ENCODE peak calls at places on chromosomes 7 and 10, in five cellular contexts. V is central memory CD4-positive, alpha-beta T cell; Z is T-helper 9 cell; M is A549; T is stimulated activated CD8-positive, alpha-beta memory T cell treated with anti-CD3 and anti-CD28 coated beads, Interleukin-15, amount 100 ng/mL, for 1 hour. L is an unnamed sample.

GRCh38 chr10:7007575-7008190 is 403.2 kb downstream of the SFMBT2 start:
- DNase-seq in V (no peak), Z (no peak), T (no peak), M (no peak), L (no peak)

GRCh38 chr10:69449841-69450240 is 1.4 kb upstream of the TSPAN15 start:
- DNase-seq in M (peak), V (peak), T (peak), Z (peak), L (peak)

GRCh38 chr10:131760416-131761166 is 140.2 kb upstream of the PPP2R2D start:
- DNase-seq in T (no peak), M (no peak), V (no peak), Z (no peak), L (no peak)

GRCh38 chr10:100965820-100966219 is 3.5 kb upstream of the SEMA4G start:
- DNase-seq in M (no peak), V (no peak), T (no peak), Z (no peak), L (no peak)

GRCh38 chr10:94129393-94130130 is 135.8 kb downstream of the PLCE1 start:
- DNase-seq in T (no peak), M (peak), Z (no peak), V (no peak), L (peak)

GRCh38 chr10:114905450-114905849 is 32.5 kb upstream of the TRUB1 start:
- DNase-seq in Z (no peak), T (no peak), M (peak), V (no peak), L (peak)

GRCh38 chr7:23715099-23715498 is 5.1 kb downstream of the STK31 start:
- DNase-seq in T (no peak), M (no peak), Z (no peak), V (no peak), L (no peak)

GRCh38 chr7:123846217-123846891 is 1.4 kb downstream of the HYAL4 start:
- DNase-seq in T (no peak), Z (no peak), M (peak), V (no peak), L (no peak)

GRCh38 chr7:151456782-151457181 is 16.8 kb upstream of the CRYGN start:
- DNase-seq in Z (no peak), T (no peak), M (no peak), V (no peak), L (no peak)

GRCh38 chr10:86500846-86501245 is 20.7 kb downstream of the WAPL start:
- DNase-seq in T (no peak), V (no peak), Z (no peak), M (no peak), L (no peak)

GRCh38 chr7:39746162-39746782 is 122.9 kb downstream of the RALA start:
- DNase-seq in Z (peak), V (peak), M (peak), T (peak), L (peak)

GRCh38 chr10:78066728-78067430 is 33.2 kb downstream of the RPS24 start:
- DNase-seq in Z (no peak), T (no peak), M (no peak), V (no peak), L (no peak)

GRCh38 chr10:72009430-72010081 is 45.4 kb downstream of the CHST3 start:
- DNase-seq in M (no peak), V (no peak), T (no peak), Z (no peak), L (peak)

L was measured in hepatic stellate cell.